ENCODE peak calls at places on chromosome 5, in ten cellular contexts. G is WTC11; W is GM23248; M is neural crest cell; R is stimulated activated CD4-positive, alpha-beta T cell treated with anti-CD3 and anti-CD28 coated beads, Interleukin-4, amount 100 ng/mL, for 4 hours; U is G401; O is HTR-8/SVneo; D is NCI-H1092 treated with DMSO at 0.1 percent for 48 hours; X is CD8-positive, alpha-beta T cell; H is nephron progenitor cell. P is an unnamed sample.

GRCh38 chr5:135423158-135423925 is 23.8 kb downstream of the DCANP1 start:
- DNase-seq in G (no peak), W (no peak), M (no peak), R (no peak), U (no peak), O (no peak), D (no peak), X (no peak), H (no peak), P (no peak)

GRCh38 chr5:124790261-124790894 is 43.9 kb upstream of the ZNF608 start:
- DNase-seq in G (no peak), W (peak; percentile 62), M (no peak), R (no peak), U (no peak), O (no peak), D (no peak), X (no peak), H (no peak), P (no peak)

GRCh38 chr5:113612060-113612496 is 98.6 kb downstream of the YTHDC2 start:
- DNase-seq in G (no peak), W (peak; percentile 59), M (no peak), R (no peak), U (peak; percentile 43), O (peak; percentile 24), D (peak; percentile 46), X (no peak), H (no peak), P (no peak)

GRCh38 chr5:26259081-26259480 is 779.3 kb downstream of the CDH9 start:
- DNase-seq in G (no peak), W (no peak), M (no peak), R (no peak), U (no peak), O (no peak), D (no peak), X (no peak), H (no peak), P (no peak)

GRCh38 chr5:123036391-123037103 is at the start of gene PPIC:
- DNase-seq in G (peak; percentile 84), W (peak; percentile 88), M (peak; percentile 63), R (no peak), U (peak; percentile 15), O (peak; percentile 89), D (peak; percentile 4), X (no peak), H (peak; percentile 89), P (no peak)

GRCh38 chr5:103444333-103445038 is 118.1 kb downstream of the NUDT12 start:
- DNase-seq in G (no peak), W (no peak), M (no peak), R (no peak), U (no peak), O (peak; percentile 19), D (no peak), X (no peak), H (no peak), P (no peak)

GRCh38 chr5:157253547-157253946 is 12.4 kb upstream of the CYFIP2 start:
- DNase-seq in G (peak; percentile 71), W (peak; percentile 80), M (peak; percentile 55), R (no peak), U (peak; percentile 63), O (peak; percentile 54), D (no peak), X (no peak), H (peak; percentile 67), P (no peak)

GRCh38 chr5:52947851-52948250 is 41.3 kb upstream of the ITGA2 start:
- DNase-seq in G (no peak), W (peak; percentile 43), M (no peak), R (no peak), U (no peak), O (no peak), D (no peak), X (no peak), H (no peak), P (no peak)

GRCh38 chr5:59187772-59188347 is 605.0 kb downstream of the RAB3C start:
- DNase-seq in G (no peak), W (peak; percentile 49), M (no peak), R (no peak), U (no peak), O (no peak), D (no peak), X (no peak), H (no peak), P (no peak)

GRCh38 chr5:34570721-34571379 is 85.3 kb upstream of the RAI14 start:
- DNase-seq in G (no peak), W (peak; percentile 79), M (no peak), R (no peak), U (no peak), O (peak; percentile 44), D (no peak), X (no peak), H (no peak), P (no peak)

GRCh38 chr5:158979749-158980521 is 119.8 kb downstream of the EBF1 start:
- DNase-seq in G (no peak), W (peak; percentile 79), M (peak; percentile 18), R (no peak), U (peak; percentile 95), O (peak; percentile 10), D (peak; percentile 63), X (no peak), H (no peak), P (no peak)

GRCh38 chr5:41815261-41815660 is 55.0 kb downstream of the OXCT1 start:
- DNase-seq in G (no peak), W (no peak), M (no peak), R (no peak), U (no peak), O (no peak), D (no peak), X (no peak), H (no peak), P (no peak)

GRCh38 chr5:1001406-1002270 is 7.0 kb upstream of the NKD2 start:
- DNase-seq in G (peak; percentile 7), W (no peak), M (no peak), R (peak; percentile 0), U (no peak), O (no peak), D (no peak), X (no peak), H (no peak), P (no peak)

GRCh38 chr5:81253875-81254274 is 20.8 kb downstream of the CKMT2 start:
- DNase-seq in G (no peak), W (no peak), M (no peak), R (no peak), U (no peak), O (no peak), D (no peak), X (no peak), H (no peak), P (no peak)

GRCh38 chr5:140261403-140262171 is 41.3 kb downstream of the PFDN1 start:
- DNase-seq in G (no peak), W (peak; percentile 94), M (no peak), R (no peak), U (no peak), O (peak; percentile 87), D (peak; percentile 33), X (no peak), H (no peak), P (no peak)

GRCh38 chr5:144028058-144028457 is 142.4 kb downstream of the YIPF5 start:
- DNase-seq in G (no peak), W (peak; percentile 73), M (no peak), R (no peak), U (no peak), O (no peak), D (no peak), X (no peak), H (no peak), P (no peak)

GRCh38 chr5:175892401-175892800 is 21.0 kb downstream of the CPLX2 start:
- DNase-seq in G (no peak), W (no peak), M (no peak), R (no peak), U (no peak), O (no peak), D (no peak), X (no peak), H (no peak), P (no peak)

GRCh38 chr5:95779611-95780010 is 42.9 kb downstream of the GLRX start:
- DNase-seq in G (no peak), W (peak; percentile 59), M (no peak), R (no peak), U (no peak), O (no peak), D (no peak), X (no peak), H (no peak), P (no peak)

GRCh38 chr5:6676702-6677101 is 36.5 kb upstream of the TENT4A start:
- DNase-seq in G (no peak), W (peak; percentile 49), M (no peak), R (no peak), U (no peak), O (no peak), D (no peak), X (no peak), H (no peak), P (no peak)

GRCh38 chr5:137828664-137829063 is 39.0 kb upstream of the MYOT start:
- DNase-seq in G (no peak), W (no peak), M (no peak), R (no peak), U (no peak), O (no peak), D (no peak), X (no peak), H (no peak), P (no peak)

GRCh38 chr5:118519466-118519865 is 468.9 kb downstream of the DTWD2 start:
- DNase-seq in G (no peak), W (no peak), M (no peak), R (no peak), U (no peak), O (no peak), D (no peak), X (no peak), H (no peak), P (no peak)

GRCh38 chr5:141040763-141041426 is 10.3 kb upstream of the PCDHB1 start:
- DNase-seq in G (peak; percentile 99), W (peak; percentile 78), M (peak; percentile 99), R (peak; percentile 23), U (peak; percentile 99), O (peak; percentile 84), D (peak; percentile 96), X (peak; percentile 4), H (peak; percentile 99), P (peak; percentile 33)

GRCh38 chr5:132473608-132474007 is 17.0 kb downstream of the IRF1 start:
- DNase-seq in G (no peak), W (no peak), M (no peak), R (peak; percentile 1), U (no peak), O (no peak), D (no peak), X (no peak), H (no peak), P (no peak)

GRCh38 chr5:38535845-38536244 is 20.6 kb downstream of the LIFR start:
- DNase-seq in G (no peak), W (no peak), M (no peak), R (no peak), U (no peak), O (no peak), D (no peak), X (no peak), H (no peak), P (no peak)

GRCh38 chr5:133295520-133295919 is 243.7 kb downstream of the HSPA4 start:
- DNase-seq in G (no peak), W (peak; percentile 30), M (no peak), R (no peak), U (no peak), O (no peak), D (no peak), X (no peak), H (no peak), P (no peak)

GRCh38 chr5:152619756-152620155 is 214.7 kb upstream of the NMUR2 start:
- DNase-seq in G (no peak), W (no peak), M (no peak), R (no peak), U (no peak), O (no peak), D (no peak), X (no peak), H (no peak), P (no peak)

GRCh38 chr5:107542831-107543231 is 127.9 kb downstream of the EFNA5 start:
- DNase-seq in G (no peak), W (peak; percentile 75), M (no peak), R (no peak), U (no peak), O (peak; percentile 29), D (peak; percentile 6), X (no peak), H (no peak), P (no peak)

GRCh38 chr5:76337949-76338589 is 65.0 kb upstream of the IQGAP2 start:
- DNase-seq in G (peak; percentile 67), W (peak; percentile 42), M (peak; percentile 32), R (peak; percentile 39), U (peak; percentile 73), O (peak; percentile 79), D (no peak), X (peak; percentile 19), H (peak; percentile 31), P (peak; percentile 25)